ENCODE peak calls at places on chromosomes 11 and 22, in six cellular contexts. A, Z, J, E, T and X are unnamed samples. For H3K27me3 and H3K9me3, the result is how much of the 10 kb centered on the place peaks cover.

GRCh38 chr11:120398184-120398583 is 62.0 kb downstream of the ARHGEF12 start:
- DNase-seq in A (no peak), E (peak), J (no peak), Z (no peak), T (no peak), X (no peak)

GRCh38 chr22:49258107-49259010 is 569.3 kb downstream of the BRD1 start:
- DNase-seq in Z (no peak), E (no peak), T (no peak), J (no peak), A (no peak), X (no peak)

GRCh38 chr11:77375114-77375513 is 73.6 kb upstream of the GDPD4 start:
- DNase-seq in T (no peak), Z (no peak), A (peak), E (peak), J (no peak), X (peak)

GRCh38 chr11:69295995-69296889 is 2.3 kb downstream of the MYEOV start:
- DNase-seq in E (peak), A (peak), Z (no peak), J (no peak), T (peak), X (no peak)

GRCh38 chr11:9982796-9983579 is 311.0 kb downstream of the SBF2 start:
- DNase-seq in J (no peak), Z (peak), A (peak), T (no peak), E (no peak), X (peak)

GRCh38 chr11:120652705-120653335 is 141.3 kb downstream of the GRIK4 start:
- DNase-seq in A (peak), J (no peak), T (no peak), E (peak), Z (no peak), X (no peak)

GRCh38 chr11:75816561-75817239 is 1.7 kb downstream of the UVRAG start:
- DNase-seq in A (no peak), E (peak), J (no peak), Z (no peak), T (no peak), X (no peak)

GRCh38 chr22:30541979-30542810 is 4.3 kb downstream of the SEC14L6 start:
- DNase-seq in E (peak), A (no peak), J (no peak), Z (no peak), T (no peak), X (no peak)

GRCh38 chr11:46202149-46202548 is 75.3 kb upstream of the CREB3L1 start:
- DNase-seq in A (peak), Z (peak), T (no peak), E (no peak), J (no peak), X (peak)

GRCh38 chr22:37416806-37417205 is 10.5 kb downstream of the ELFN2 start:
- DNase-seq in A (no peak), T (no peak), J (no peak), Z (no peak), E (no peak), X (no peak)

GRCh38 chr11:116371146-116371545 is 401.6 kb downstream of the BUD13 start:
- DNase-seq in E (no peak), J (no peak), Z (no peak), A (no peak), T (no peak), X (no peak)

GRCh38 chr11:67307545-67308001 is 4.2 kb downstream of the SSH3 start:
- DNase-seq in A (no peak), J (no peak), Z (no peak), T (no peak), E (no peak), X (no peak)

GRCh38 chr22:46748948-46749681 is 11.1 kb upstream of the CERK start:
- DNase-seq in A (peak), J (peak), E (peak), T (no peak), Z (no peak), X (peak)

GRCh38 chr22:23478175-23478574 is 101.9 kb downstream of the IGLL1 start:
- DNase-seq in Z (no peak), T (no peak), A (peak), E (no peak), J (no peak), X (no peak)

GRCh38 chr22:18091916-18092526 is 14.2 kb downstream of the PEX26 start:
- DNase-seq in J (peak), A (no peak), Z (no peak), T (peak), E (peak), X (peak)

GRCh38 chr22:41746563-41747400 is 47.5 kb downstream of the MEI1 start:
- DNase-seq in J (peak), E (peak), T (peak), A (peak), Z (peak), X (peak)

GRCh38 chr11:7787239-7787638 is 9.5 kb downstream of the OR5P2 start:
- DNase-seq in A (no peak), J (no peak), T (no peak), Z (no peak), E (no peak), X (no peak)

GRCh38 chr22:33049125-33049729 is 9.0 kb downstream of the SYN3 start:
- DNase-seq in J (peak), Z (no peak), E (peak), T (peak), A (peak), X (peak)

GRCh38 chr11:61816736-61817455 is at the start of gene FADS1:
- DNase-seq in A (peak), Z (peak), T (peak), E (peak), J (peak), X (peak)

GRCh38 chr11:61815790-61816735 is 740 bp downstream of the FADS1 start:
- DNase-seq in Z (no peak), E (peak), A (peak), T (peak), J (peak), X (peak)

GRCh38 chr11:61820174-61820573 is 3.4 kb upstream of the FADS1 start:
- DNase-seq in J (no peak), Z (no peak), A (peak), T (no peak), E (peak), X (no peak)

GRCh38 chr11:61814958-61815789 is 1.6 kb downstream of the FADS1 start:
- DNase-seq in A (peak), T (peak), E (peak), Z (peak), J (no peak), X (peak)

DNA sequence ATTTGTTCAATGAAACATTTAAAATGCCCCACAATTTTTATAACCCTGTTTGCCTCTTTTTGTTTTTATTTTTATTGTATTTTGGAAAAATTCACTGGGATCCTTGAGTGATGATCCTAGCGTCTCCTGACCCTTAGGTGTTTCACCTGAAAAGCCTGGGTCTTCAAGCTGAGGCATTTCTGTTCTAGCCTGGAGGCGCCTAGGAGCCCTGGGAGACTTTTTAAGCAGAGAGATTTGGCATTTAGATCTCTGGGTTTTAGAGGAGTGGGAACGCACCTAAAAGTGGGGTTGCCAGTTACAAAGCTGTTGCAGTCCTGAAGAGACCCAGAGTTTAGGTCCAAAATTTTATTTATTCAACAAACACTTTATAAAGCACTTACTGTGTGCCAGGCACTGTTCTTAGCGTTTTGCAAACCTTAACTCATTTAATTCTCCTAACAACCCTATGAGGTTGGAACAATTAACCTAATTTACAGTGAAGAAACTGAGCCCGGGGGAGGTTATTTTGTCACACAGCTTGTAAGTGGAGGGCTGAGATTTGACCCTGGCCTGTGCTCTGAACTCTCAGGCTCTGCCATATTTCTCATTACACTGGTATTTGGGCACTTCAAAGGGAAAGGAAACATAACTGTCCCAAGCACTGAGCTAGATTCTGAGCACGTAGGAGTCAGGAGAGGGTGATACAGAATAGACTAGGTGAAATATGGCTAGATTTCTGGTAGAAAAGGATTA is 834 bp upstream of the FADS1 start:
- DNase-seq in A (peak), E (no peak), J (no peak), T (no peak), Z (no peak), X (no peak)
- H3K4me3 ChIP-seq in A (peak), E (peak), J (no peak), T (peak), Z (peak), X (peak)

GRCh38 chr11:129610545-129610944 is 205.1 kb upstream of the TMEM45B start:
- DNase-seq in E (no peak), J (no peak), T (no peak), A (no peak), Z (no peak), X (no peak)

GRCh38 chr11:129614256-129614944 is 201.2 kb upstream of the TMEM45B start:
- DNase-seq in E (no peak), A (no peak), J (no peak), Z (no peak), T (no peak), X (no peak)

GRCh38 chr11:129610125-129610524 is 205.5 kb upstream of the TMEM45B start:
- DNase-seq in Z (no peak), A (no peak), T (no peak), E (no peak), J (no peak), X (no peak)

GRCh38 chr11:129611661-129612566 is 203.7 kb upstream of the TMEM45B start:
- DNase-seq in E (peak), J (no peak), T (no peak), Z (no peak), A (peak), X (no peak)

GRCh38 chr11:129613076-129613475 is 202.6 kb upstream of the TMEM45B start:
- DNase-seq in Z (no peak), J (no peak), T (no peak), E (no peak), A (no peak), X (no peak)
- H3K27me3 ChIP-seq in Z (under half), J (under half), T (under half), E (under half), A (under half), X (under half)

GRCh38 chr11:70527429-70528045 is 129.2 kb downstream of the CTTN start:
- DNase-seq in E (no peak), A (no peak), J (no peak), T (peak), Z (no peak), X (no peak)
- H3K9me3 ChIP-seq in E (under half), A (under half), J (under half), T (under half), Z (under half), X (under half)

DNA sequence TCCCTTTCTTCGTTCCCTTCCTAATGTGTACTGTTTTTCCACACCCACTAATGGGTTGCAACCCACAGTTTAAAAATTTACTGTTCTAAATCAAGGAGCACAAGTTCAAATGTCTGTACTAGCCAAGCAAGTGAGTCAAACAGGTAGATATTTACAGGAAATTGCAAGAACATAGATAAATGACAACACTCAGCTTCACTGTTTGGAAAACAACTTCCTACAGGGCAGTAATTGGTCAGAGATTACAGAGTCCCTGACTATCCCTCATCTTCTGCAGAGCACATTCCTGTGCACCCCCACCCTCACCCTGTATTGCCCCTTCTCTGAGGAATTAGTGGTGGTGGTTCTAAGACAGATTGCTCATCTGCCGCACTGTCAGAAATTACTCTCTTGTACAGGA is 1.9 kb downstream of the SERPING1 start:
- DNase-seq in T (no peak), J (no peak), A (no peak), Z (no peak), E (no peak), X (no peak)
- H3K4me3 ChIP-seq in T (peak), J (no peak), A (no peak), Z (no peak), E (peak), X (no peak)

GRCh38 chr11:123357990-123358827 is 71.9 kb upstream of the GRAMD1B start:
- DNase-seq in Z (no peak), J (no peak), E (peak), T (peak), A (peak), X (peak)
- H3K27me3 ChIP-seq in Z (half or more), J (under half), E (under half), T (under half), A (half or more), X (half or more)

GRCh38 chr11:6625156-6625831 is 6.1 kb upstream of the TPP1 start:
- DNase-seq in E (no peak), J (no peak), Z (no peak), T (no peak), A (no peak), X (no peak)
- H3K9me3 ChIP-seq in E (under half), J (under half), Z (under half), T (under half), A (under half), X (under half)

GRCh38 chr11:101127348-101127698 is 2.3 kb downstream of the PGR start:
- DNase-seq in E (peak), A (no peak), Z (peak), T (peak), J (no peak), X (peak)

GRCh38 chr11:101126551-101127347 is 2.9 kb downstream of the PGR start:
- DNase-seq in E (peak), J (no peak), T (peak), A (no peak), Z (peak), X (peak)

GRCh38 chr11:101128571-101129202 is 926 bp downstream of the PGR start:
- DNase-seq in J (no peak), A (no peak), Z (no peak), T (peak), E (no peak), X (no peak)

GRCh38 chr11:101129203-101129943 is at the start of gene PGR:
- DNase-seq in E (peak), J (no peak), T (peak), Z (no peak), A (no peak), X (peak)

GRCh38 chr11:101127699-101128570 is 1.7 kb downstream of the PGR start:
- DNase-seq in A (no peak), T (peak), J (no peak), E (peak), Z (peak), X (peak)
- H3K4me3 ChIP-seq in A (no peak), T (peak), J (no peak), E (peak), Z (peak), X (peak)

DNA sequence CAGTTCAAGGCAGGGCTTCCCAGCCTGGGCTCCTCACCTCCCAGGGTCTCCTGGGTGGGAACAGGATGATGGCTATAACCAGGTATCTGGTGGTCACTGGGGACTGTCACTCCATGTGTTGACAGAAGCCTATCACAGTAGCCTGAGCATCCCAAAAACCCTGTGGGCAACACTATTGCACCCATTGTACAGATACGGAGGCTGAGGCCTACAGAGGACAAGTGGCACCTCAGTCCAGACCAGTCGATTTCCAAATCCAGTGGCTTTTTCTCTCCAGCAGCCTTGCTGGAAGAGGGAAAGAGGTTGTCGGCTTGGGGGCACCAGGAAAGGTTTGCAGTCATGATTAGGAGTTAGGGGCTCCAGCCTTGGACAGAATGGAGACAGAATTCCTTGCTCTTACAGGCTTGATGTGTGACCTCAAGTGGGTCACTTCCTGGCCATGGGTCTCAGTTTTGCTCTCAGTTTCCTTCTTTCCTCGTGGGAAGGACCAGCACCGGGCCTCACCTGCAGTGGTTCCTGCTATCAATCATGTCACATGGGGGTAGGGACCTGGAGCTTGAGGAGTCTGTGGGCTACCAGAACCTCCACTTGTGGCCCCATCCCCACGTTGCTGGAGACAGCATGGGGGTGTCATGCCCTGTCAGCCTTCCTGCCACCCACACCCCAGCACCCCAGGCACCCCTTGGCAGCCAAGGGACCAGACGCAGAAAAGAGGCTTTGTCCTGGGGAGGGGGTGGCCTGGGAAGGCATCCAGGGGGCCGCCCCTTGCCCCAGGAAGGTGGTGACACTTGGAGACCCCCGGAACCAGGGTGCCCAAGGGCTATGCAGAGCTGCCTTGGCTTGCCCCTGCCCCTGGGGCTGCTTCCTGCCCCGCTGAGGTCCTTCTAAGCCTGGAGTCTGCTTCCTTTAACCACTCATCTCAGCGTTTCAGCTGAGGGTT is 2.1 kb downstream of the EMID1 start:
- DNase-seq in Z (no peak), T (no peak), E (no peak), J (no peak), A (no peak), X (no peak)
- H3K27me3 ChIP-seq in Z (under half), T (under half), E (under half), J (under half), A (under half), X (under half)